ENCODE peak calls at places on chromosomes 3 and 15, in five cellular contexts. R, J, B, C and U are unnamed samples.

GRCh38 chr15:89003865-89004725 is 84.2 kb upstream of the ABHD2 start:
- DNase-seq in R (peak; percentile 41), J (no peak), B (no peak), C (no peak), U (no peak)

GRCh38 chr3:127141921-127142730 is 50.8 kb upstream of the PRR23E start:
- DNase-seq in R (peak; percentile 46), J (no peak), B (no peak), C (no peak), U (no peak)

GRCh38 chr15:62421289-62421688 is 256.2 kb upstream of the C2CD4B start:
- DNase-seq in R (no peak), J (no peak), B (no peak), C (no peak), U (no peak)

GRCh38 chr3:122921791-122922651 is 105.5 kb downstream of the SEMA5B start:
- DNase-seq in R (peak; percentile 16), J (peak; percentile 66), B (no peak), C (no peak), U (no peak)

GRCh38 chr3:181933052-181933618 is 221.4 kb downstream of the SOX2 start:
- DNase-seq in R (no peak), J (no peak), B (peak; percentile 45), C (no peak), U (no peak)

GRCh38 chr3:168952551-168952950 is 711.0 kb downstream of the MECOM start:
- DNase-seq in R (peak; percentile 5), J (no peak), B (no peak), C (no peak), U (no peak)

GRCh38 chr3:69541059-69541471 is 155.2 kb upstream of the FRMD4B start:
- DNase-seq in R (no peak), J (no peak), B (no peak), C (no peak), U (no peak)

GRCh38 chr3:64642327-64643151 is 45.3 kb downstream of the ADAMTS9 start:
- DNase-seq in R (no peak), J (no peak), B (no peak), C (no peak), U (no peak)

GRCh38 chr3:71423151-71423906 is 160.2 kb downstream of the FOXP1 start:
- DNase-seq in R (no peak), J (no peak), B (no peak), C (no peak), U (no peak)

GRCh38 chr15:33098082-33099058 is 96.1 kb downstream of the FMN1 start:
- DNase-seq in R (no peak), J (no peak), B (no peak), C (no peak), U (no peak)

GRCh38 chr3:25910997-25911396 is 121.1 kb downstream of the OXSM start:
- DNase-seq in R (peak; percentile 12), J (no peak), B (no peak), C (no peak), U (no peak)

GRCh38 chr3:190566043-190566933 is 52.4 kb downstream of the IL1RAP start:
- DNase-seq in R (peak; percentile 98), J (no peak), B (no peak), C (no peak), U (no peak)

GRCh38 chr3:17111556-17111955 is 226.8 kb downstream of the PLCL2 start:
- DNase-seq in R (no peak), J (no peak), B (no peak), C (no peak), U (no peak)

GRCh38 chr15:66172339-66172980 is 81.1 kb downstream of the MEGF11 start:
- DNase-seq in R (no peak), J (no peak), B (no peak), C (no peak), U (no peak)

GRCh38 chr3:71495708-71496472 is 87.6 kb downstream of the FOXP1 start:
- DNase-seq in R (peak; percentile 5), J (no peak), B (no peak), C (no peak), U (no peak)

GRCh38 chr3:183161552-183162345 is 785 bp downstream of the LAMP3 start:
- DNase-seq in R (no peak), J (peak; percentile 42), B (peak; percentile 92), C (no peak), U (peak; percentile 42)

GRCh38 chr15:25706176-25706970 is 156.8 kb downstream of the ATP10A start:
- DNase-seq in R (no peak), J (no peak), B (no peak), C (no peak), U (no peak)

GRCh38 chr3:150255416-150255815 is 152.7 kb upstream of the TSC22D2 start:
- DNase-seq in R (peak; percentile 7), J (no peak), B (no peak), C (no peak), U (no peak)

GRCh38 chr15:64640146-64640868 is 135.1 kb downstream of the RBPMS2 start:
- DNase-seq in R (peak; percentile 35), J (no peak), B (no peak), C (no peak), U (no peak)

DNA sequence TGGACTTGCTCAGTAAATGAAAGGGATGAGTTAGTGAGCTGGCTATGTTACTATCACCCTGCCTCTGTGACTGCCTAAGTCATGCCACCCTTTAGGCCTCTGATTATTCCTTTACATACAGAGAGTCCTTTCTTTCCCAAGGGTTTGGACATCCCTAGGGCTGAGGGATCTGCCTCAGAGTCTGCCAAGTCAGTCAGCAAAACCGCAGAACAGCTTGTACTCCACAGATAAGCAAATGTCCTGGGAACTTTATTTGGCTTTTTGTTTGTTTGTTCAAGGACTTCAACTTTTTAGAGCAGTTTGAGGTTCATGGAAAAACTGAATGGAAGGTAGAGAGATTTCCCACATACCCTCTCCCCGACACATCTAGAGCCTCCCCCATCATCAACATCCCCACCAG is 82.6 kb upstream of the TRIM42 start:
- DNase-seq in R (no peak), J (no peak), B (no peak), C (no peak), U (no peak)
- TF ChIP-seq POLR2AphosphoS5 in R (no peak), J (no peak), B (no peak), C (no peak), U (no peak)

DNA sequence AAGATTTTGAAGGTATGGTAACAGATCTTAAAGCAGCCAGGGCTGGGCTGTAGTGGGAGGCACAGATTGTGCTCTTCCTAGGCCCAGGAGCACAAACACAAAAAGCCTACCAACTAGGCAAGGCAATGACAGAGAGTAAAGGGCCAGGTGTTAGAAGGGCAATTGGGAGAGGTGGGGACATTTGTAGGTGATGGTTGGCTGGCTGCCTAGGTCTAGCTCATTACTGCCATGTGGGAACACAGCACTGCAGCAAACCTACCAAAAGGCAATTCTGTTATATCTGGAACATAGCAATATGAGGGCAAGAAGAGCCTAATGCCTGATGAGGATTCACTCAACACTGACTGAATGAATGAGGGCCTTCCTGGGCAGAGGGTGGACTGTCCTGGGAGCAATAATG is 30.4 kb downstream of the ARHGEF3 start:
- DNase-seq in R (no peak), J (no peak), B (no peak), C (no peak), U (no peak)
- TF ChIP-seq TAF1 in R (no peak), J (no peak), B (no peak), C (no peak), U (no peak)

GRCh38 chr15:90101969-90102890 is at the start of gene IDH2:
- DNase-seq in R (peak; percentile 48), J (peak; percentile 87), B (no peak), C (no peak), U (peak; percentile 89)

GRCh38 chr15:90105521-90105920 is 3.3 kb upstream of the IDH2 start:
- DNase-seq in R (no peak), J (no peak), B (no peak), C (no peak), U (no peak)

GRCh38 chr15:90103669-90104329 is 1.5 kb upstream of the IDH2 start:
- DNase-seq in R (peak; percentile 60), J (no peak), B (no peak), C (no peak), U (no peak)

GRCh38 chr15:90106522-90107117 is 4.4 kb upstream of the IDH2 start:
- DNase-seq in R (no peak), J (no peak), B (no peak), C (no peak), U (no peak)

GRCh38 chr15:90104551-90104950 is 2.3 kb upstream of the IDH2 start:
- DNase-seq in R (no peak), J (no peak), B (no peak), C (no peak), U (no peak)
- TF ChIP-seq POLR2A in R (no peak), J (no peak), B (no peak), C (no peak), U (no peak)

GRCh38 chr15:92075764-92076163 is 222.3 kb downstream of the SLCO3A1 start:
- DNase-seq in R (no peak), J (no peak), B (no peak), C (no peak), U (no peak)
- TF ChIP-seq POLR2AphosphoS5 in R (no peak), J (no peak), B (no peak), C (no peak), U (no peak)

GRCh38 chr3:12658593-12659058 is 5.3 kb downstream of the RAF1 start:
- DNase-seq in R (no peak), J (no peak), B (no peak), C (no peak), U (no peak)

GRCh38 chr3:12662593-12663310 is 1.2 kb downstream of the RAF1 start:
- DNase-seq in R (no peak), J (no peak), B (no peak), C (no peak), U (no peak)

GRCh38 chr3:12659316-12660015 is 4.5 kb downstream of the RAF1 start:
- DNase-seq in R (no peak), J (no peak), B (no peak), C (no peak), U (no peak)

GRCh38 chr3:12661926-12662592 is 1.9 kb downstream of the RAF1 start:
- DNase-seq in R (no peak), J (no peak), B (no peak), C (no peak), U (no peak)

DNA sequence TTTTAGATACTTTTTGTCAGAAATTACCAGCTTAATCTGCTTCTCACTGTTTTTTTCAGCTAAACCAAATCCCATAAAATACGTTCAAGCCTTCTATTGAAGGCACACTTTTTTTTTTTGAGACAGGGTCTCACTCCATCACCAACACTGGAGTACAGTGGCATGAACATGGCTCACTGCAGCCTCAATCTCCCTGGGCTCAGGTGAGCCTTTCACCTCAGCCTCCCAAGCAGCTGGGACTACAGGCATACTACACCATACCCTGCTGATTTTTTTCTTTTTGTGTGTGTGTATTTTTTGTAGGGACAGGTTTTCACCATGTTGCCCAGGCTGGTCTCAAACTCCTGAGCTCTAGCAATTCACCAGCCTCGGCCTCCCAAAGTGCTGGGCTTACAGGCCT is 3.7 kb downstream of the RAF1 start:
- DNase-seq in R (no peak), J (no peak), B (no peak), C (no peak), U (no peak)
- TF ChIP-seq TAF1 in R (no peak), J (no peak), B (no peak), C (no peak), U (no peak)

GRCh38 chr15:23561914-23562313 is 3.6 kb upstream of the MKRN3 start:
- DNase-seq in R (no peak), J (no peak), B (no peak), C (no peak), U (no peak)
- TF ChIP-seq POLR2A in R (no peak), J (no peak), B (no peak), C (no peak), U (no peak)

DNA sequence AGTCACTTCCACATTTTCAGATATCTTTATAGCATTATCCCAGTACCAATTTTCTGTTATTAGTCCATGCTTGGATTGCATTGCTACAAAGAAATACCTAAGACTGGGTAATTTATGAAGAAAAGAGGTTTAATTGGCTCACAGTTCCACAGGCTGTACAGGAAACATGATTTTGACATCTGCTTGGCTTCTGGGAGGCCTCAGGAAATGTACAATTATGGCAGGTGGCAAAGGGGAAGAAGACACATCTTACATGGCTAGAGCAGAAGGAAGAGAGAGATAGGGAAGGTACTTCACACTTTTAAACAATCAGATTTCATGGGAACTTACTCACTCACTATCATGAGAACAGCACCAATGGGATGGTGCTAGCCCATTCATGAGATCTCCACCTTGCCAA is 172.3 kb upstream of the GPR149 start:
- DNase-seq in R (no peak), J (no peak), B (no peak), C (no peak), U (no peak)
- TF ChIP-seq POLR2AphosphoS5 in R (no peak), J (no peak), B (no peak), C (no peak), U (no peak)